ENCODE peak calls at places on chromosomes 3 and 15, in seven cellular contexts. One of them, this sample, is unnamed.

GRCh38 chr15:81108427-81108826 is 25.6 kb upstream of the CFAP161 start:
- DNase-seq in amniotic stem cell: no peak
- DNase-seq in HEK293T: no peak
- DNase-seq in dorsolateral prefrontal cortex: no peak
- DNase-seq in activated CD4-positive, CD25-positive, alpha-beta regulatory T cell: no peak
- DNase-seq in activated CD4-positive, alpha-beta T cell treated with anti-CD3 and anti-CD28 coated beads, Interleukin-2, amount 10 ng/mL, durations not matched to agents 7 days and 5 days: peak
- DNase-seq in body of pancreas: peak
- DNase-seq in this sample: no peak

GRCh38 chr15:70289191-70289955 is 191.7 kb upstream of the TLE3 start:
- DNase-seq in amniotic stem cell: no peak
- DNase-seq in HEK293T: no peak
- DNase-seq in dorsolateral prefrontal cortex: no peak
- DNase-seq in activated CD4-positive, CD25-positive, alpha-beta regulatory T cell: no peak
- DNase-seq in activated CD4-positive, alpha-beta T cell treated with anti-CD3 and anti-CD28 coated beads, Interleukin-2, amount 10 ng/mL, durations not matched to agents 7 days and 5 days: no peak
- DNase-seq in body of pancreas: peak
- DNase-seq in this sample: no peak

GRCh38 chr15:35693887-35694286 is 147.9 kb upstream of the DPH6 start:
- DNase-seq in amniotic stem cell: no peak
- DNase-seq in HEK293T: no peak
- DNase-seq in dorsolateral prefrontal cortex: no peak
- DNase-seq in activated CD4-positive, CD25-positive, alpha-beta regulatory T cell: no peak
- DNase-seq in activated CD4-positive, alpha-beta T cell treated with anti-CD3 and anti-CD28 coated beads, Interleukin-2, amount 10 ng/mL, durations not matched to agents 7 days and 5 days: no peak
- DNase-seq in body of pancreas: no peak
- DNase-seq in this sample: no peak

GRCh38 chr3:185851046-185851445 is 26.2 kb upstream of the IGF2BP2 start:
- DNase-seq in amniotic stem cell: no peak
- DNase-seq in HEK293T: no peak
- DNase-seq in dorsolateral prefrontal cortex: no peak
- DNase-seq in activated CD4-positive, CD25-positive, alpha-beta regulatory T cell: no peak
- DNase-seq in activated CD4-positive, alpha-beta T cell treated with anti-CD3 and anti-CD28 coated beads, Interleukin-2, amount 10 ng/mL, durations not matched to agents 7 days and 5 days: no peak
- DNase-seq in body of pancreas: no peak
- DNase-seq in this sample: no peak

GRCh38 chr3:49787182-49787464 is 781 bp upstream of the IP6K1 start:
- DNase-seq in amniotic stem cell: no peak
- DNase-seq in HEK293T: no peak
- DNase-seq in dorsolateral prefrontal cortex: no peak
- DNase-seq in activated CD4-positive, CD25-positive, alpha-beta regulatory T cell: no peak
- DNase-seq in activated CD4-positive, alpha-beta T cell treated with anti-CD3 and anti-CD28 coated beads, Interleukin-2, amount 10 ng/mL, durations not matched to agents 7 days and 5 days: no peak
- DNase-seq in body of pancreas: no peak
- DNase-seq in this sample: no peak

GRCh38 chr15:42182976-42183375 is 25.1 kb downstream of the VPS39 start:
- DNase-seq in amniotic stem cell: no peak
- DNase-seq in HEK293T: no peak
- DNase-seq in dorsolateral prefrontal cortex: no peak
- DNase-seq in activated CD4-positive, CD25-positive, alpha-beta regulatory T cell: no peak
- DNase-seq in activated CD4-positive, alpha-beta T cell treated with anti-CD3 and anti-CD28 coated beads, Interleukin-2, amount 10 ng/mL, durations not matched to agents 7 days and 5 days: no peak
- DNase-seq in body of pancreas: no peak
- DNase-seq in this sample: no peak

GRCh38 chr15:63950911-63951481 is 95.3 kb downstream of the DAPK2 start:
- DNase-seq in amniotic stem cell: peak
- DNase-seq in HEK293T: no peak
- DNase-seq in dorsolateral prefrontal cortex: no peak
- DNase-seq in activated CD4-positive, CD25-positive, alpha-beta regulatory T cell: no peak
- DNase-seq in activated CD4-positive, alpha-beta T cell treated with anti-CD3 and anti-CD28 coated beads, Interleukin-2, amount 10 ng/mL, durations not matched to agents 7 days and 5 days: no peak
- DNase-seq in body of pancreas: no peak
- DNase-seq in this sample: no peak

GRCh38 chr3:54917172-54917571 is 10.7 kb downstream of the LRTM1 start:
- DNase-seq in amniotic stem cell: no peak
- DNase-seq in HEK293T: no peak
- DNase-seq in dorsolateral prefrontal cortex: no peak
- DNase-seq in activated CD4-positive, CD25-positive, alpha-beta regulatory T cell: no peak
- DNase-seq in activated CD4-positive, alpha-beta T cell treated with anti-CD3 and anti-CD28 coated beads, Interleukin-2, amount 10 ng/mL, durations not matched to agents 7 days and 5 days: no peak
- DNase-seq in body of pancreas: no peak
- DNase-seq in this sample: no peak

GRCh38 chr15:92677998-92678397 is 22.4 kb upstream of the FAM174B start:
- DNase-seq in amniotic stem cell: no peak
- DNase-seq in HEK293T: no peak
- DNase-seq in dorsolateral prefrontal cortex: no peak
- DNase-seq in activated CD4-positive, CD25-positive, alpha-beta regulatory T cell: no peak
- DNase-seq in activated CD4-positive, alpha-beta T cell treated with anti-CD3 and anti-CD28 coated beads, Interleukin-2, amount 10 ng/mL, durations not matched to agents 7 days and 5 days: no peak
- DNase-seq in body of pancreas: peak
- DNase-seq in this sample: no peak

GRCh38 chr3:23600178-23600577 is 205.6 kb upstream of the UBE2E1 start:
- DNase-seq in amniotic stem cell: peak
- DNase-seq in HEK293T: no peak
- DNase-seq in dorsolateral prefrontal cortex: no peak
- DNase-seq in activated CD4-positive, CD25-positive, alpha-beta regulatory T cell: no peak
- DNase-seq in activated CD4-positive, alpha-beta T cell treated with anti-CD3 and anti-CD28 coated beads, Interleukin-2, amount 10 ng/mL, durations not matched to agents 7 days and 5 days: no peak
- DNase-seq in body of pancreas: no peak
- DNase-seq in this sample: no peak

GRCh38 chr3:37229740-37230139 is 55.4 kb upstream of the LRRFIP2 start:
- DNase-seq in amniotic stem cell: no peak
- DNase-seq in HEK293T: no peak
- DNase-seq in dorsolateral prefrontal cortex: no peak
- DNase-seq in activated CD4-positive, CD25-positive, alpha-beta regulatory T cell: no peak
- DNase-seq in activated CD4-positive, alpha-beta T cell treated with anti-CD3 and anti-CD28 coated beads, Interleukin-2, amount 10 ng/mL, durations not matched to agents 7 days and 5 days: no peak
- DNase-seq in body of pancreas: peak
- DNase-seq in this sample: no peak

GRCh38 chr15:62853114-62853832 is 189.3 kb upstream of the TPM1 start:
- DNase-seq in amniotic stem cell: no peak
- DNase-seq in HEK293T: no peak
- DNase-seq in dorsolateral prefrontal cortex: no peak
- DNase-seq in activated CD4-positive, CD25-positive, alpha-beta regulatory T cell: no peak
- DNase-seq in activated CD4-positive, alpha-beta T cell treated with anti-CD3 and anti-CD28 coated beads, Interleukin-2, amount 10 ng/mL, durations not matched to agents 7 days and 5 days: no peak
- DNase-seq in body of pancreas: peak
- DNase-seq in this sample: no peak

GRCh38 chr3:42591811-42592210 is 1.2 kb downstream of the SS18L2 start:
- DNase-seq in amniotic stem cell: no peak
- DNase-seq in HEK293T: no peak
- DNase-seq in dorsolateral prefrontal cortex: no peak
- DNase-seq in activated CD4-positive, CD25-positive, alpha-beta regulatory T cell: no peak
- DNase-seq in activated CD4-positive, alpha-beta T cell treated with anti-CD3 and anti-CD28 coated beads, Interleukin-2, amount 10 ng/mL, durations not matched to agents 7 days and 5 days: no peak
- DNase-seq in body of pancreas: no peak
- DNase-seq in this sample: no peak

GRCh38 chr15:58473720-58474119 is 41.9 kb downstream of the LIPC start:
- DNase-seq in amniotic stem cell: peak
- DNase-seq in HEK293T: no peak
- DNase-seq in dorsolateral prefrontal cortex: no peak
- DNase-seq in activated CD4-positive, CD25-positive, alpha-beta regulatory T cell: no peak
- DNase-seq in activated CD4-positive, alpha-beta T cell treated with anti-CD3 and anti-CD28 coated beads, Interleukin-2, amount 10 ng/mL, durations not matched to agents 7 days and 5 days: no peak
- DNase-seq in body of pancreas: no peak
- DNase-seq in this sample: no peak

GRCh38 chr15:89129123-89129815 is 41.0 kb downstream of the ABHD2 start:
- DNase-seq in amniotic stem cell: no peak
- DNase-seq in HEK293T: peak
- DNase-seq in dorsolateral prefrontal cortex: no peak
- DNase-seq in activated CD4-positive, CD25-positive, alpha-beta regulatory T cell: peak
- DNase-seq in activated CD4-positive, alpha-beta T cell treated with anti-CD3 and anti-CD28 coated beads, Interleukin-2, amount 10 ng/mL, durations not matched to agents 7 days and 5 days: peak
- DNase-seq in body of pancreas: peak
- DNase-seq in this sample: peak

GRCh38 chr3:128549283-128550112 is 56.5 kb upstream of the GATA2 start:
- DNase-seq in amniotic stem cell: no peak
- DNase-seq in HEK293T: no peak
- DNase-seq in dorsolateral prefrontal cortex: no peak
- DNase-seq in activated CD4-positive, CD25-positive, alpha-beta regulatory T cell: no peak
- DNase-seq in activated CD4-positive, alpha-beta T cell treated with anti-CD3 and anti-CD28 coated beads, Interleukin-2, amount 10 ng/mL, durations not matched to agents 7 days and 5 days: no peak
- DNase-seq in body of pancreas: no peak
- DNase-seq in this sample: no peak

GRCh38 chr15:35999211-35999610 is 453.2 kb upstream of the DPH6 start:
- DNase-seq in amniotic stem cell: no peak
- DNase-seq in HEK293T: no peak
- DNase-seq in dorsolateral prefrontal cortex: no peak
- DNase-seq in activated CD4-positive, CD25-positive, alpha-beta regulatory T cell: no peak
- DNase-seq in activated CD4-positive, alpha-beta T cell treated with anti-CD3 and anti-CD28 coated beads, Interleukin-2, amount 10 ng/mL, durations not matched to agents 7 days and 5 days: no peak
- DNase-seq in body of pancreas: no peak
- DNase-seq in this sample: no peak

GRCh38 chr3:5194801-5195509 is 7.4 kb downstream of the EDEM1 start:
- DNase-seq in amniotic stem cell: peak
- DNase-seq in HEK293T: no peak
- DNase-seq in dorsolateral prefrontal cortex: no peak
- DNase-seq in activated CD4-positive, CD25-positive, alpha-beta regulatory T cell: no peak
- DNase-seq in activated CD4-positive, alpha-beta T cell treated with anti-CD3 and anti-CD28 coated beads, Interleukin-2, amount 10 ng/mL, durations not matched to agents 7 days and 5 days: peak
- DNase-seq in body of pancreas: peak
- DNase-seq in this sample: no peak

GRCh38 chr15:28960979-28961378 is 75.2 kb downstream of the APBA2 start:
- DNase-seq in amniotic stem cell: no peak
- DNase-seq in HEK293T: no peak
- DNase-seq in dorsolateral prefrontal cortex: no peak
- DNase-seq in activated CD4-positive, CD25-positive, alpha-beta regulatory T cell: no peak
- DNase-seq in activated CD4-positive, alpha-beta T cell treated with anti-CD3 and anti-CD28 coated beads, Interleukin-2, amount 10 ng/mL, durations not matched to agents 7 days and 5 days: no peak
- DNase-seq in body of pancreas: no peak
- DNase-seq in this sample: no peak

GRCh38 chr3:41808152-41808551 is 153.8 kb downstream of the ULK4 start:
- DNase-seq in amniotic stem cell: no peak
- DNase-seq in HEK293T: no peak
- DNase-seq in dorsolateral prefrontal cortex: no peak
- DNase-seq in activated CD4-positive, CD25-positive, alpha-beta regulatory T cell: no peak
- DNase-seq in activated CD4-positive, alpha-beta T cell treated with anti-CD3 and anti-CD28 coated beads, Interleukin-2, amount 10 ng/mL, durations not matched to agents 7 days and 5 days: no peak
- DNase-seq in body of pancreas: no peak
- DNase-seq in this sample: no peak

GRCh38 chr3:39362177-39362576 is 21.0 kb upstream of the SLC25A38 start:
- DNase-seq in amniotic stem cell: no peak
- DNase-seq in HEK293T: no peak
- DNase-seq in dorsolateral prefrontal cortex: no peak
- DNase-seq in activated CD4-positive, CD25-positive, alpha-beta regulatory T cell: no peak
- DNase-seq in activated CD4-positive, alpha-beta T cell treated with anti-CD3 and anti-CD28 coated beads, Interleukin-2, amount 10 ng/mL, durations not matched to agents 7 days and 5 days: no peak
- DNase-seq in body of pancreas: no peak
- DNase-seq in this sample: peak

GRCh38 chr3:128879125-128879969 is at the start of gene ACAD9:
- DNase-seq in amniotic stem cell: peak
- DNase-seq in HEK293T: peak
- DNase-seq in dorsolateral prefrontal cortex: peak
- DNase-seq in activated CD4-positive, CD25-positive, alpha-beta regulatory T cell: peak
- DNase-seq in activated CD4-positive, alpha-beta T cell treated with anti-CD3 and anti-CD28 coated beads, Interleukin-2, amount 10 ng/mL, durations not matched to agents 7 days and 5 days: peak
- DNase-seq in body of pancreas: peak
- DNase-seq in this sample: peak

GRCh38 chr3:13528217-13528801 is 20.6 kb upstream of the FBLN2 start:
- DNase-seq in amniotic stem cell: no peak
- DNase-seq in HEK293T: peak
- DNase-seq in dorsolateral prefrontal cortex: no peak
- DNase-seq in activated CD4-positive, CD25-positive, alpha-beta regulatory T cell: no peak
- DNase-seq in activated CD4-positive, alpha-beta T cell treated with anti-CD3 and anti-CD28 coated beads, Interleukin-2, amount 10 ng/mL, durations not matched to agents 7 days and 5 days: no peak
- DNase-seq in body of pancreas: no peak
- DNase-seq in this sample: no peak

GRCh38 chr3:4786431-4786830 is 192.8 kb upstream of the BHLHE40 start:
- DNase-seq in amniotic stem cell: no peak
- DNase-seq in HEK293T: no peak
- DNase-seq in dorsolateral prefrontal cortex: no peak
- DNase-seq in activated CD4-positive, CD25-positive, alpha-beta regulatory T cell: no peak
- DNase-seq in activated CD4-positive, alpha-beta T cell treated with anti-CD3 and anti-CD28 coated beads, Interleukin-2, amount 10 ng/mL, durations not matched to agents 7 days and 5 days: no peak
- DNase-seq in body of pancreas: no peak
- DNase-seq in this sample: no peak

GRCh38 chr15:85598203-85598602 is 196.5 kb downstream of the KLHL25 start:
- DNase-seq in amniotic stem cell: no peak
- DNase-seq in HEK293T: no peak
- DNase-seq in dorsolateral prefrontal cortex: no peak
- DNase-seq in activated CD4-positive, CD25-positive, alpha-beta regulatory T cell: no peak
- DNase-seq in activated CD4-positive, alpha-beta T cell treated with anti-CD3 and anti-CD28 coated beads, Interleukin-2, amount 10 ng/mL, durations not matched to agents 7 days and 5 days: no peak
- DNase-seq in body of pancreas: no peak
- DNase-seq in this sample: no peak

GRCh38 chr3:89957461-89957860 is 850.0 kb downstream of the EPHA3 start:
- DNase-seq in amniotic stem cell: no peak
- DNase-seq in HEK293T: no peak
- DNase-seq in dorsolateral prefrontal cortex: no peak
- DNase-seq in activated CD4-positive, CD25-positive, alpha-beta regulatory T cell: no peak
- DNase-seq in activated CD4-positive, alpha-beta T cell treated with anti-CD3 and anti-CD28 coated beads, Interleukin-2, amount 10 ng/mL, durations not matched to agents 7 days and 5 days: no peak
- DNase-seq in body of pancreas: no peak
- DNase-seq in this sample: no peak

GRCh38 chr3:66200147-66200546 is 20.7 kb upstream of the SLC25A26 start:
- DNase-seq in amniotic stem cell: no peak
- DNase-seq in HEK293T: no peak
- DNase-seq in dorsolateral prefrontal cortex: no peak
- DNase-seq in activated CD4-positive, CD25-positive, alpha-beta regulatory T cell: no peak
- DNase-seq in activated CD4-positive, alpha-beta T cell treated with anti-CD3 and anti-CD28 coated beads, Interleukin-2, amount 10 ng/mL, durations not matched to agents 7 days and 5 days: no peak
- DNase-seq in body of pancreas: no peak
- DNase-seq in this sample: no peak

This sample was measured in NCI-H774.